ENCODE peak calls at places on chromosomes 5 and 9, in nine cellular contexts. A is psoas muscle, U is AG04450, P is PC-3, Z is cardiac muscle cell, V is stomach, S is tibial nerve, Q is adrenal gland, M is mammary epithelial cell. X is an unnamed sample.

GRCh38 chr9:20726144-20726543 is 42.1 kb downstream of the FOCAD start:
- DNase-seq in A (no peak), U (no peak), P (no peak), Z (no peak), V (no peak), S (no peak), Q (no peak), M (no peak), X (no peak)

GRCh38 chr5:139956342-139956741 is 86.8 kb downstream of the NRG2 start:
- DNase-seq in A (no peak), U (no peak), P (no peak), Z (no peak), V (no peak), S (no peak), Q (no peak), M (no peak), X (no peak)

GRCh38 chr5:139141841-139142240 is 56.3 kb downstream of the SIL1 start:
- DNase-seq in A (peak), U (peak), P (peak), Z (peak), V (peak), S (no peak), Q (peak), M (peak), X (no peak)

GRCh38 chr9:78209127-78209526 is 26.7 kb upstream of the CEP78 start:
- DNase-seq in A (no peak), U (no peak), P (no peak), Z (no peak), V (no peak), S (no peak), Q (no peak), M (no peak), X (no peak)

GRCh38 chr9:28799876-28800275 is 1226.6 kb upstream of the C9orf72 start:
- DNase-seq in A (no peak), U (no peak), P (no peak), Z (no peak), V (no peak), S (no peak), Q (no peak), M (no peak), X (no peak)

GRCh38 chr5:135448796-135449507 is 1.8 kb upstream of the DCANP1 start:
- DNase-seq in A (no peak), U (no peak), P (no peak), Z (no peak), V (no peak), S (no peak), Q (no peak), M (peak), X (no peak)

GRCh38 chr5:146967646-146968045 is 89.1 kb upstream of the PPP2R2B start:
- DNase-seq in A (no peak), U (no peak), P (no peak), Z (no peak), V (no peak), S (no peak), Q (no peak), M (no peak), X (no peak)

GRCh38 chr9:78989031-78989658 is 582.6 kb upstream of the TLE4 start:
- DNase-seq in A (no peak), U (no peak), P (peak), Z (no peak), V (no peak), S (no peak), Q (no peak), M (peak), X (no peak)

GRCh38 chr9:114850871-114851270 is 45.0 kb upstream of the TNFSF15 start:
- DNase-seq in A (no peak), U (no peak), P (peak), Z (no peak), V (no peak), S (no peak), Q (no peak), M (no peak), X (no peak)

GRCh38 chr5:41337240-41337639 is 123.9 kb upstream of the C6 start:
- DNase-seq in A (no peak), U (no peak), P (no peak), Z (no peak), V (no peak), S (no peak), Q (no peak), M (no peak), X (no peak)

GRCh38 chr5:149274964-149275363 is 3.3 kb downstream of the AFAP1L1 start:
- DNase-seq in A (no peak), U (no peak), P (peak), Z (no peak), V (no peak), S (no peak), Q (no peak), M (peak), X (no peak)

GRCh38 chr9:35826071-35826701 is 2.3 kb downstream of the FAM221B start:
- DNase-seq in A (no peak), U (no peak), P (peak), Z (peak), V (peak), S (no peak), Q (no peak), M (peak), X (no peak)

GRCh38 chr5:99019812-99020697 is 91.2 kb upstream of the CHD1 start:
- DNase-seq in A (no peak), U (peak), P (peak), Z (peak), V (no peak), S (no peak), Q (no peak), M (peak), X (no peak)

GRCh38 chr5:7844901-7845300 is 6.0 kb downstream of the CFAP90 start:
- DNase-seq in A (no peak), U (no peak), P (no peak), Z (no peak), V (no peak), S (no peak), Q (no peak), M (no peak), X (no peak)

GRCh38 chr5:158265931-158266710 is 407.2 kb upstream of the CLINT1 start:
- DNase-seq in A (no peak), U (no peak), P (no peak), Z (no peak), V (no peak), S (no peak), Q (no peak), M (no peak), X (no peak)

GRCh38 chr5:140349244-140349643 is 2.8 kb upstream of the HBEGF start:
- DNase-seq in A (no peak), U (no peak), P (peak), Z (no peak), V (peak), S (no peak), Q (no peak), M (peak), X (no peak)

GRCh38 chr5:122773615-122774014 is 1.3 kb upstream of the SNX2 start:
- DNase-seq in A (no peak), U (no peak), P (no peak), Z (no peak), V (no peak), S (no peak), Q (no peak), M (no peak), X (no peak)

GRCh38 chr9:137454145-137454505 is 5.0 kb downstream of the NSMF start:
- DNase-seq in A (peak), U (no peak), P (no peak), Z (peak), V (peak), S (no peak), Q (peak), M (no peak), X (no peak)

GRCh38 chr5:153777681-153778080 is 261.0 kb downstream of the FAM114A2 start:
- DNase-seq in A (no peak), U (no peak), P (no peak), Z (no peak), V (no peak), S (no peak), Q (no peak), M (no peak), X (no peak)

GRCh38 chr5:138969323-138970013 is 94.3 kb upstream of the LRRTM2 start:
- DNase-seq in A (no peak), U (no peak), P (no peak), Z (no peak), V (no peak), S (no peak), Q (peak), M (no peak), X (no peak)

GRCh38 chr9:126127591-126127990 is 199.0 kb upstream of the MVB12B start:
- DNase-seq in A (no peak), U (no peak), P (no peak), Z (no peak), V (peak), S (no peak), Q (no peak), M (no peak), X (no peak)

GRCh38 chr5:141420855-141421488 is at the start of gene PCDHGA11:
- DNase-seq in A (peak), U (no peak), P (no peak), Z (peak), V (no peak), S (no peak), Q (no peak), M (peak), X (no peak)

GRCh38 chr5:130549884-130550552 is 615.0 kb downstream of the HINT1 start:
- DNase-seq in A (peak), U (no peak), P (peak), Z (peak), V (no peak), S (no peak), Q (peak), M (peak), X (no peak)

GRCh38 chr5:76999451-76999850 is 30.8 kb upstream of the AGGF1 start:
- DNase-seq in A (no peak), U (no peak), P (peak), Z (peak), V (no peak), S (no peak), Q (no peak), M (peak), X (no peak)

GRCh38 chr5:40356248-40356647 is 323.5 kb upstream of the PTGER4 start:
- DNase-seq in A (no peak), U (no peak), P (no peak), Z (no peak), V (no peak), S (no peak), Q (no peak), M (no peak), X (no peak)

GRCh38 chr5:108382784-108383358 is 973 bp upstream of the FBXL17 start:
- DNase-seq in A (no peak), U (no peak), P (no peak), Z (peak), V (no peak), S (no peak), Q (no peak), M (peak), X (no peak)

GRCh38 chr9:93094294-93095204 is 1.5 kb upstream of the CARD19 start:
- DNase-seq in A (peak), U (no peak), P (no peak), Z (no peak), V (no peak), S (no peak), Q (peak), M (no peak), X (peak)

GRCh38 chr9:72353455-72354116 is 11.4 kb downstream of the ZFAND5 start:
- DNase-seq in A (no peak), U (no peak), P (no peak), Z (no peak), V (no peak), S (no peak), Q (no peak), M (no peak), X (no peak)

GRCh38 chr5:160398806-160399205 is 1.0 kb downstream of the FAM200C start:
- DNase-seq in A (no peak), U (no peak), P (no peak), Z (peak), V (no peak), S (no peak), Q (no peak), M (no peak), X (no peak)

GRCh38 chr5:19865336-19866087 is 122.5 kb downstream of the CDH18 start:
- DNase-seq in A (no peak), U (no peak), P (no peak), Z (no peak), V (no peak), S (no peak), Q (no peak), M (no peak), X (no peak)

DNA sequence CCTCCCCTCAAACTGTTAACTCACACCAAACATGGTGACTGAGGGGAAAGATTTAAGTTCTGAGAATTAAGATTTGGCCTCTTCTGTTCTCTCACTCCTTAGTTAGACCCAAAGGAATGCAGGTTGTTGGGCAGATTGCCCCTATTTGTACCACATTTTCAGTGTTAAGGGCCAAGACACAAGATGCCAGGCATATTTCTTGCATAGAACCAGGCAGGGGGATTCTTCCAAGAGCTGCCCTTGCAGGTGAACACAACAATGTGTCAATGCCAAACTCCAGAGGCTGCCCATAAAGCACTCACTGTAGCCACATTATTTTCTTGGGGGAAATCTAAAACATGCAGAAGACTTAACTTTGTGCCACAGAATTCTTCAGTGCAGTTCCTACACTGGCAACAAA is 14.7 kb downstream of the MPDZ start:
- DNase-seq in A (no peak), U (no peak), P (no peak), Z (peak), V (no peak), S (no peak), Q (no peak), M (no peak), X (no peak)
- H3K27ac ChIP-seq in A (no peak), U (no peak), P (no peak), Z (no peak), V (no peak), S (no peak), Q (no peak), M (no peak), X (no peak)

GRCh38 chr9:133702798-133703570 is 35.2 kb downstream of the SARDH start:
- DNase-seq in A (no peak), U (no peak), P (no peak), Z (no peak), V (no peak), S (no peak), Q (no peak), M (no peak), X (no peak)
- H3K27ac ChIP-seq in A (no peak), U (no peak), P (no peak), Z (no peak), V (peak), S (peak), Q (no peak), M (no peak), X (no peak)

DNA sequence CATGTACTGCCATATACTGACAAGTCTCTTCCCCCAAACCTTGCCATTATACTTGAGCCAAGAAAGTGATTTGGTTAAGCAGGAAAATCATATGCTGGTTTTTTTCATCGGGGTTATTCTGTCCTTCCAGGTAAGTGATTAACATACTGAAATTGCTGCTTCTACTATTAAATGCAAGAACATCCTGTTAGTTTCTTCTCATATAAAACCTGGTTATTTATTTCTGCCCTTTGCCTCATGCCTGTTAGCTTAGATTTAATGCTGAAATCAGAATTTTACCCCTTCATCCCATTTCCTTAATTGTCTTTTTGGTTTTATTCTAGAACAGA is 133.0 kb downstream of the NFIB start:
- DNase-seq in A (no peak), U (no peak), P (no peak), Z (no peak), V (no peak), S (no peak), Q (no peak), M (no peak), X (no peak)
- H3K27ac ChIP-seq in A (peak), U (no peak), P (no peak), Z (no peak), V (peak), S (peak), Q (no peak), M (peak), X (no peak)

GRCh38 chr9:16387382-16387781 is 483.1 kb downstream of the BNC2 start:
- DNase-seq in A (no peak), U (no peak), P (no peak), Z (peak), V (no peak), S (no peak), Q (no peak), M (peak), X (no peak)
- H3K27ac ChIP-seq in A (no peak), U (no peak), P (no peak), Z (no peak), V (no peak), S (no peak), Q (no peak), M (no peak), X (no peak)

GRCh38 chr5:172748341-172748843 is 22.6 kb downstream of the DUSP1 start:
- DNase-seq in A (peak), U (no peak), P (no peak), Z (peak), V (no peak), S (no peak), Q (no peak), M (no peak), X (no peak)
- H3K27ac ChIP-seq in A (peak), U (no peak), P (no peak), Z (peak), V (peak), S (peak), Q (peak), M (no peak), X (peak)

DNA sequence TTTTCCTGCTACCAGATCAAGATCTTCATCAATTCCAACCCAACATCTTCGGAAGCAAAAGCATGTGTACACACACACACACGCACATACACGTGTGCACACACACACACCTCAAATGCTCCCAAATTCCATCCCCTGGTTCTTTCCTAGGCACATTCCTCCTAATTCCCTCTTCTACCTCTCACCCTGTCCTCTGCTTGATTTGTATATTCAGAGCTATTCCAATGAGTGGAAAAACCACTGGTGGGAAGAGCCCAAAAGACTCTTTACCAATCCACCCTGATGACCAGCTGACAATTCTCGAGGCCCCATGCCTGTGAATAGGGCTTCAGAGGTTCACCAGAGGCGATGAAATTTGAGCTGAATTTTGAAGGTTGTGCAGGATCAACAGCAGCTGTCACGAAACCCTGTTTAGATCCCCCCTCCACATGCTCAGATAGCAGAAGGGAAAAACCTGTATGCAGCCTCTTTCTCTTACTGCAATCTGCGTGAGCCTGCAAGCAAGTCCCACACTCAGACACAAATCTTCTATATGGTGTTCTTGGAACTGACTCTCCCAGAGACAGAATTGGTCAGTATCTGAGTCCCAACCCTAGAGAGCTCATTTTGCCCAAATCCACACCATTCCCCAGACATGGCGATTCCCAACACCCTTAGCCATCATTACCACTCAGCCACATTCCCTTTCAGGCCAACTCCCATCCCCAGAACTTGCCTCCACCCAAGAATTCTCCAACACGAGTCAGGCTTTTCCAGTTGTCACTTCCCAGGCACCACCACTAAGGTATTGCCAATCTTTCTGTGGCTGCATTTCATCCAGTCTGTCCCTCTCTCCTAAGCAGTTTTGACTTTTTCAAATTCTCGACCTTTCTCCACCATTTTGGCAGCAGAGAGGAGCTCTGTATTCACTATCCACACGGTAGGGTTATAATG is 4.3 kb upstream of the TRIO start:
- DNase-seq in A (no peak), U (no peak), P (no peak), Z (no peak), V (no peak), S (no peak), Q (no peak), M (no peak), X (no peak)
- H3K27ac ChIP-seq in A (no peak), U (no peak), P (no peak), Z (no peak), V (no peak), S (no peak), Q (no peak), M (no peak), X (no peak)